ENCODE peak calls at places on chromosomes 7 and 10, in seven cellular contexts. T is cerebellum, U is amniotic stem cell, N is choroid plexus epithelial cell, Z is trophoblast cell, L is GM04504, G is T-helper 1 cell. Q is an unnamed sample.
A peak's percentile ranks its signal among the peaks of the same experiment; 100 is the strongest.

GRCh38 chr10:14859775-14860174 is 18.9 kb upstream of the SUV39H2 start:
- DNase-seq in G (no peak), L (no peak), Z (no peak), T (no peak), N (no peak), U (no peak), Q (no peak)

GRCh38 chr10:119539359-119539651 is 3.2 kb downstream of the RGS10 start:
- DNase-seq in G (no peak), N (no peak), L (no peak), T (no peak), U (no peak), Z (no peak), Q (peak; percentile 6)

GRCh38 chr10:31770307-31770902 is 158.2 kb downstream of the ARHGAP12 start:
- DNase-seq in L (no peak), Z (peak; percentile 64), N (no peak), U (no peak), T (peak; percentile 49), G (peak; percentile 36), Q (peak; percentile 41)

GRCh38 chr10:132163278-132163765 is 23.4 kb upstream of the DPYSL4 start:
- DNase-seq in U (no peak), Z (no peak), N (no peak), L (no peak), T (no peak), G (peak; percentile 46), Q (peak; percentile 8)

GRCh38 chr10:108031505-108031904 is 867.0 kb upstream of the SORCS1 start:
- DNase-seq in Z (no peak), T (no peak), G (no peak), U (no peak), N (no peak), L (no peak), Q (no peak)

GRCh38 chr7:28984631-28985030 is 26.5 kb upstream of the TRIL start:
- DNase-seq in Z (peak; percentile 53), L (peak; percentile 80), T (no peak), U (peak; percentile 59), G (no peak), N (peak; percentile 87), Q (no peak)

GRCh38 chr10:111151595-111151994 is 74.8 kb downstream of the ADRA2A start:
- DNase-seq in U (no peak), N (no peak), L (no peak), Z (no peak), G (no peak), T (peak; percentile 16), Q (no peak)

GRCh38 chr7:32062150-32062549 is 8.1 kb downstream of the PDE1C start:
- DNase-seq in Z (peak; percentile 39), U (no peak), T (no peak), L (no peak), G (no peak), N (peak; percentile 22), Q (no peak)

GRCh38 chr10:127860632-127861031 is 32.1 kb downstream of the CLRN3 start:
- DNase-seq in N (no peak), T (no peak), L (no peak), G (no peak), U (no peak), Z (no peak), Q (no peak)

GRCh38 chr7:29413511-29414178 is 150.0 kb upstream of the PRR15 start:
- DNase-seq in L (no peak), N (no peak), Z (peak; percentile 96), G (no peak), U (no peak), T (no peak), Q (no peak)